ENCODE peak calls at places on chromosomes 6 and 20, in four cellular contexts. M is foreskin fibroblast, N is brain microvascular endothelial cell, Y is BJ. K is an unnamed sample.

GRCh38 chr6:11398451-11399326 is 138.9 kb upstream of the TMEM170B start:
- DNase-seq in M (peak; percentile 57), N (no peak), Y (no peak), K (no peak)

GRCh38 chr20:50636601-50637539 is 54.5 kb downstream of the RIPOR3 start:
- DNase-seq in M (peak; percentile 26), Y (no peak), N (no peak), K (no peak)

GRCh38 chr6:80003841-80004198 is 629 bp upstream of the TTK start:
- DNase-seq in Y (no peak), M (no peak), N (no peak), K (peak; percentile 61)

GRCh38 chr20:44033344-44033743 is 118.7 kb downstream of the TOX2 start:
- DNase-seq in M (peak; percentile 60), N (no peak), Y (no peak), K (peak; percentile 17)

GRCh38 chr6:158095031-158095430 is 73.0 kb downstream of the SERAC1 start:
- DNase-seq in N (no peak), Y (no peak), M (peak; percentile 12), K (no peak)

GRCh38 chr6:24931296-24931695 is 4.5 kb downstream of the RIPOR2 start:
- DNase-seq in Y (no peak), N (no peak), M (no peak), K (no peak)

GRCh38 chr6:105459049-105459448 is 56.2 kb upstream of the PREP start:
- DNase-seq in M (peak; percentile 12), N (peak; percentile 32), Y (no peak), K (peak; percentile 63)

GRCh38 chr6:134223761-134224445 is 94.0 kb downstream of the SGK1 start:
- DNase-seq in Y (no peak), M (peak; percentile 60), N (no peak), K (no peak)

GRCh38 chr6:4506806-4507205 is 269.4 kb upstream of the CDYL start:
- DNase-seq in Y (no peak), M (peak; percentile 34), N (no peak), K (no peak)

GRCh38 chr20:3203315-3204123 is 963 bp downstream of the DDRGK1 start:
- DNase-seq in M (peak; percentile 43), N (no peak), Y (no peak), K (peak; percentile 54)

GRCh38 chr6:11163932-11164331 is 52.4 kb upstream of the ERVFRD-1 start:
- DNase-seq in M (no peak), Y (no peak), N (no peak), K (peak; percentile 17)

GRCh38 chr20:5674176-5674660 is 76.0 kb upstream of the SHLD1 start:
- DNase-seq in Y (no peak), N (no peak), M (no peak), K (peak; percentile 44)

GRCh38 chr6:13024616-13025015 is 303.7 kb downstream of the TBC1D7 start:
- DNase-seq in Y (no peak), N (no peak), M (no peak), K (no peak)

GRCh38 chr6:169251822-169252804 is 1.5 kb downstream of the THBS2 start:
- DNase-seq in M (peak; percentile 17), Y (no peak), N (no peak), K (no peak)

GRCh38 chr6:67285770-67286495 is 1349.1 kb upstream of the ADGRB3 start:
- DNase-seq in Y (no peak), M (peak; percentile 65), N (no peak), K (no peak)

GRCh38 chr6:168302534-168302933 is 17.0 kb downstream of the DACT2 start:
- DNase-seq in Y (no peak), N (no peak), M (no peak), K (no peak)

GRCh38 chr20:21027569-21027968 is 78.6 kb downstream of the LINC00237 start:
- DNase-seq in M (no peak), N (no peak), Y (no peak), K (no peak)

GRCh38 chr20:34997171-34997570 is 41.5 kb downstream of the MYH7B start:
- DNase-seq in M (peak; percentile 68), Y (no peak), N (no peak), K (no peak)

GRCh38 chr20:45358282-45359068 is 4.5 kb upstream of the SYS1 start:
- DNase-seq in Y (peak; percentile 72), M (peak; percentile 85), N (peak; percentile 71), K (no peak)

GRCh38 chr20:56440346-56441007 is 27.9 kb upstream of the RTF2 start:
- DNase-seq in Y (no peak), N (no peak), M (no peak), K (peak; percentile 87)

GRCh38 chr20:62045529-62046277 is 20.0 kb downstream of the TAF4 start:
- DNase-seq in Y (no peak), N (no peak), M (peak; percentile 29), K (no peak)

GRCh38 chr6:150584596-150584995 is 15.1 kb upstream of the PLEKHG1 start:
- DNase-seq in Y (no peak), N (no peak), M (no peak), K (no peak)

GRCh38 chr6:49543087-49543858 is 7.2 kb upstream of the C6orf141 start:
- DNase-seq in M (no peak), Y (no peak), N (no peak), K (no peak)

GRCh38 chr20:40522405-40522804 is 166.6 kb downstream of the MAFB start:
- DNase-seq in N (no peak), M (no peak), Y (no peak), K (no peak)

GRCh38 chr6:121856296-121856695 is 420.9 kb downstream of the GJA1 start:
- DNase-seq in Y (peak; percentile 65), M (peak; percentile 57), N (no peak), K (no peak)

GRCh38 chr6:165849539-165850430 is 186.7 kb upstream of the PDE10A start:
- DNase-seq in N (no peak), M (no peak), Y (no peak), K (peak; percentile 34)

GRCh38 chr6:28953039-28953872 is 29.5 kb upstream of the TRIM27 start:
- DNase-seq in M (peak; percentile 82), N (peak; percentile 69), Y (no peak), K (peak; percentile 80)

GRCh38 chr6:35651244-35651643 is 37.5 kb downstream of the FKBP5 start:
- DNase-seq in N (no peak), Y (no peak), M (no peak), K (no peak)

GRCh38 chr20:64104667-64105451 is 2.5 kb downstream of the NPBWR2 start:
- DNase-seq in N (no peak), Y (no peak), M (no peak), K (peak; percentile 1)

GRCh38 chr6:98944598-98945011 is 3.1 kb downstream of the FBXL4 start:
- DNase-seq in Y (no peak), M (peak; percentile 47), N (peak; percentile 73), K (no peak)

GRCh38 chr6:74768120-74768519 is 437.7 kb downstream of the COL12A1 start:
- DNase-seq in M (peak; percentile 17), N (no peak), Y (no peak), K (no peak)

GRCh38 chr6:144305985-144306384 is 20.9 kb downstream of the UTRN start:
- DNase-seq in Y (no peak), N (peak; percentile 69), M (peak; percentile 55), K (peak; percentile 63)

GRCh38 chr6:107361568-107362270 is 97.6 kb downstream of the PDSS2 start:
- DNase-seq in M (peak; percentile 83), N (peak; percentile 80), Y (peak; percentile 28), K (no peak)

GRCh38 chr6:48471326-48471725 is 360.3 kb upstream of the PTCHD4 start:
- DNase-seq in N (no peak), M (no peak), Y (no peak), K (no peak)

GRCh38 chr6:39917981-39918380 is 16.3 kb downstream of the MOCS1 start:
- DNase-seq in Y (no peak), N (no peak), M (no peak), K (no peak)

GRCh38 chr6:145082359-145082758 is 653.0 kb downstream of the EPM2A start:
- DNase-seq in Y (no peak), M (no peak), N (no peak), K (no peak)

GRCh38 chr6:49462599-49462926 is 490 bp downstream of the MMUT start:
- DNase-seq in Y (no peak), N (no peak), M (peak; percentile 1), K (no peak)

GRCh38 chr6:125722886-125723285 is 26.5 kb upstream of the HEY2 start:
- DNase-seq in M (no peak), N (no peak), Y (no peak), K (no peak)

GRCh38 chr6:21593927-21594421 is 423 bp downstream of the SOX4 start:
- DNase-seq in N (peak; percentile 54), M (peak; percentile 78), Y (no peak), K (peak; percentile 24)

GRCh38 chr20:58882704-58883089 is 30.2 kb downstream of the GNAS start:
- DNase-seq in Y (no peak), M (no peak), N (no peak), K (no peak)

GRCh38 chr20:58883243-58883691 is 30.8 kb downstream of the GNAS start:
- DNase-seq in M (peak; percentile 33), Y (peak; percentile 76), N (no peak), K (no peak)

GRCh38 chr20:58880441-58880840 is 27.9 kb downstream of the GNAS start:
- DNase-seq in N (no peak), Y (no peak), M (no peak), K (no peak)

GRCh38 chr20:58878399-58878798 is 25.9 kb downstream of the GNAS start:
- DNase-seq in N (no peak), M (no peak), Y (no peak), K (no peak)

GRCh38 chr20:58880994-58881752 is 28.7 kb downstream of the GNAS start:
- DNase-seq in M (peak; percentile 27), Y (no peak), N (no peak), K (peak; percentile 47)
- TF ChIP-seq CTCF in M (peak; percentile 3), Y (no peak), N (peak; percentile 40), K (peak; percentile 56)

GRCh38 chr6:37485259-37485658 is 14.4 kb downstream of the CCDC167 start:
- DNase-seq in Y (no peak), M (peak; percentile 25), N (no peak), K (no peak)
- TF ChIP-seq CTCF in Y (no peak), M (no peak), N (peak; percentile 53), K (no peak)

GRCh38 chr6:154974485-154975149 is 20.5 kb upstream of the TIAM2 start:
- DNase-seq in M (no peak), N (no peak), Y (no peak), K (peak; percentile 25)
- TF ChIP-seq CTCF in M (no peak), N (peak; percentile 33), Y (no peak), K (no peak)

GRCh38 chr6:111872521-111873177 is 603 bp downstream of the FYN start:
- DNase-seq in Y (no peak), N (peak; percentile 32), M (peak; percentile 80), K (peak; percentile 81)
- TF ChIP-seq CTCF in Y (peak; percentile 11), N (no peak), M (no peak), K (no peak)

GRCh38 chr20:37937686-37938085 is 34.8 kb downstream of the VSTM2L start:
- DNase-seq in Y (no peak), M (no peak), N (no peak), K (no peak)

GRCh38 chr20:37939701-37940151 is 36.8 kb downstream of the VSTM2L start:
- DNase-seq in N (no peak), M (no peak), Y (no peak), K (no peak)

GRCh38 chr20:37938181-37938775 is 35.4 kb downstream of the VSTM2L start:
- DNase-seq in N (no peak), M (no peak), Y (no peak), K (no peak)

GRCh38 chr20:37940161-37940560 is 37.2 kb downstream of the VSTM2L start:
- DNase-seq in M (no peak), N (no peak), Y (no peak), K (no peak)

GRCh38 chr20:37938954-37939353 is 36.0 kb downstream of the VSTM2L start:
- DNase-seq in N (no peak), M (no peak), Y (no peak), K (no peak)
- TF ChIP-seq CTCF in N (no peak), M (no peak), Y (no peak), K (no peak)

GRCh38 chr6:43427406-43428111 is at the start of gene ABCC10:
- DNase-seq in Y (peak; percentile 70), N (peak; percentile 94), M (peak; percentile 99), K (peak; percentile 97)
- TF ChIP-seq CTCF in Y (peak; percentile 69), N (peak; percentile 64), M (peak; percentile 53), K (peak; percentile 9)